ENCODE peak calls at places on chromosomes 1 and 21, in five cellular contexts. K is SK-N-MC, R is endothelial cell of umbilical vein, W is fibroblast of pulmonary artery, B is breast epithelium. G is an unnamed sample.

GRCh38 chr21:35508389-35508888 is 459.3 kb upstream of the RUNX1 start:
- DNase-seq in W (peak; percentile 91), B (no peak), K (no peak), R (no peak), G (no peak)

GRCh38 chr1:78839704-78840277 is 166.7 kb downstream of the ADGRL4 start:
- DNase-seq in K (peak; percentile 53), R (peak; percentile 69), B (no peak), W (peak; percentile 72), G (no peak)

GRCh38 chr1:212291505-212292134 is 6.4 kb downstream of the PPP2R5A start:
- DNase-seq in B (no peak), W (peak; percentile 63), R (peak; percentile 62), K (peak; percentile 22), G (peak; percentile 22)

GRCh38 chr1:159991513-159991912 is 37.5 kb upstream of the SLAMF9 start:
- DNase-seq in R (no peak), B (no peak), K (no peak), W (peak; percentile 24), G (no peak)

GRCh38 chr1:53090227-53091147 is 28.5 kb downstream of the PODN start:
- DNase-seq in W (no peak), B (no peak), R (no peak), K (no peak), G (no peak)

GRCh38 chr1:107141491-107142369 is 891 bp downstream of the NTNG1 start:
- DNase-seq in B (no peak), W (peak; percentile 66), K (peak; percentile 94), R (peak; percentile 65), G (peak; percentile 40)

GRCh38 chr1:209861242-209861641 is 33.5 kb downstream of the UTP25 start:
- DNase-seq in K (no peak), W (no peak), B (no peak), R (no peak), G (no peak)

GRCh38 chr1:166975361-166976129 is at the start of gene ILDR2:
- DNase-seq in W (peak; percentile 21), K (no peak), R (peak; percentile 10), B (no peak), G (peak; percentile 37)

GRCh38 chr1:201633297-201633696 is 94.4 kb downstream of the NAV1 start:
- DNase-seq in B (no peak), K (no peak), W (no peak), R (no peak), G (no peak)

GRCh38 chr1:229087906-229088305 is 183.0 kb upstream of the RAB4A start:
- DNase-seq in K (no peak), R (no peak), B (no peak), W (no peak), G (no peak)

GRCh38 chr1:55310517-55310927 is 95.4 kb upstream of the USP24 start:
- DNase-seq in R (peak; percentile 98), B (no peak), W (peak; percentile 98), K (no peak), G (no peak)

GRCh38 chr1:175480343-175480827 is 263.0 kb downstream of the TNR start:
- DNase-seq in K (no peak), B (no peak), R (no peak), W (no peak), G (no peak)

GRCh38 chr1:228930479-228930957 is 195.2 kb downstream of the RHOU start:
- DNase-seq in W (peak; percentile 42), K (no peak), B (no peak), R (no peak), G (no peak)

GRCh38 chr1:243253211-243253926 is 1.7 kb downstream of the CEP170 start:
- DNase-seq in B (no peak), K (no peak), W (no peak), R (peak; percentile 51), G (no peak)

GRCh38 chr1:192639607-192640368 is 3.8 kb downstream of the RGS13 start:
- DNase-seq in R (no peak), B (no peak), W (peak; percentile 65), K (no peak), G (no peak)

GRCh38 chr1:113835686-113836290 is 23.5 kb upstream of the RSBN1 start:
- DNase-seq in R (peak; percentile 72), K (no peak), W (peak; percentile 79), B (no peak), G (peak; percentile 19)

GRCh38 chr1:10941891-10942541 is 70.4 kb upstream of the TARDBP start:
- DNase-seq in R (peak; percentile 22), B (no peak), K (peak; percentile 84), W (peak; percentile 31), G (peak; percentile 74)

GRCh38 chr21:28714795-28715464 is 277.7 kb downstream of the LTN1 start:
- DNase-seq in R (no peak), K (no peak), W (peak; percentile 42), B (no peak), G (no peak)

GRCh38 chr1:10693497-10694273 is 102.8 kb downstream of the CASZ1 start:
- DNase-seq in W (no peak), K (no peak), R (peak; percentile 41), B (no peak), G (no peak)

GRCh38 chr1:94925561-94926364 is 1.1 kb downstream of the CNN3 start:
- DNase-seq in W (peak; percentile 91), K (no peak), B (peak; percentile 76), R (peak; percentile 81), G (peak; percentile 64)

GRCh38 chr1:1996207-1996651 is 7.4 kb downstream of the CFAP74 start:
- DNase-seq in R (no peak), B (no peak), W (peak; percentile 60), K (peak; percentile 40), G (no peak)

GRCh38 chr1:246961939-246962373 is 30.2 kb upstream of the AHCTF1 start:
- DNase-seq in B (no peak), W (peak; percentile 48), R (peak; percentile 12), K (no peak), G (no peak)

GRCh38 chr1:222594789-222595188 is 5.1 kb upstream of the TAF1A start:
- DNase-seq in B (no peak), R (no peak), W (no peak), K (no peak), G (no peak)

GRCh38 chr1:23283660-23284602 is 60.2 kb downstream of the HNRNPR start:
- DNase-seq in R (no peak), B (no peak), K (no peak), W (peak; percentile 24), G (no peak)

GRCh38 chr1:76620371-76620770 is 246.9 kb upstream of the ST6GALNAC5 start:
- DNase-seq in B (no peak), K (no peak), W (no peak), R (no peak), G (no peak)

GRCh38 chr1:239511865-239512264 is 125.5 kb downstream of the CHRM3 start:
- DNase-seq in W (no peak), B (no peak), K (no peak), R (no peak), G (no peak)

GRCh38 chr21:34962586-34963222 is 86.4 kb downstream of the RUNX1 start:
- DNase-seq in K (no peak), W (no peak), R (no peak), B (no peak), G (no peak)

GRCh38 chr1:151934048-151934493 is 24.8 kb upstream of the THEM4 start:
- DNase-seq in B (no peak), R (peak; percentile 71), W (peak; percentile 74), K (peak; percentile 10), G (peak; percentile 42)

GRCh38 chr1:220084460-220084859 is 5.1 kb downstream of the BPNT1 start:
- DNase-seq in B (no peak), W (peak; percentile 34), K (no peak), R (peak; percentile 64), G (no peak)

GRCh38 chr1:18384477-18384876 is 96.3 kb upstream of the KLHDC7A start:
- DNase-seq in K (no peak), W (no peak), B (no peak), R (no peak), G (no peak)

GRCh38 chr1:31380181-31380580 is 7.3 kb upstream of the FABP3 start:
- DNase-seq in K (no peak), W (no peak), R (no peak), B (no peak), G (no peak)

GRCh38 chr1:54220004-54220811 is 20.2 kb downstream of the MRPL37 start:
- DNase-seq in K (no peak), B (no peak), R (no peak), W (peak; percentile 58), G (no peak)

GRCh38 chr1:167198518-167199133 is 22.1 kb upstream of the POU2F1 start:
- DNase-seq in R (no peak), K (no peak), W (no peak), B (no peak), G (no peak)

GRCh38 chr1:22157359-22157966 is 14.6 kb upstream of the WNT4 start:
- DNase-seq in K (no peak), W (no peak), B (no peak), R (no peak), G (no peak)

DNA sequence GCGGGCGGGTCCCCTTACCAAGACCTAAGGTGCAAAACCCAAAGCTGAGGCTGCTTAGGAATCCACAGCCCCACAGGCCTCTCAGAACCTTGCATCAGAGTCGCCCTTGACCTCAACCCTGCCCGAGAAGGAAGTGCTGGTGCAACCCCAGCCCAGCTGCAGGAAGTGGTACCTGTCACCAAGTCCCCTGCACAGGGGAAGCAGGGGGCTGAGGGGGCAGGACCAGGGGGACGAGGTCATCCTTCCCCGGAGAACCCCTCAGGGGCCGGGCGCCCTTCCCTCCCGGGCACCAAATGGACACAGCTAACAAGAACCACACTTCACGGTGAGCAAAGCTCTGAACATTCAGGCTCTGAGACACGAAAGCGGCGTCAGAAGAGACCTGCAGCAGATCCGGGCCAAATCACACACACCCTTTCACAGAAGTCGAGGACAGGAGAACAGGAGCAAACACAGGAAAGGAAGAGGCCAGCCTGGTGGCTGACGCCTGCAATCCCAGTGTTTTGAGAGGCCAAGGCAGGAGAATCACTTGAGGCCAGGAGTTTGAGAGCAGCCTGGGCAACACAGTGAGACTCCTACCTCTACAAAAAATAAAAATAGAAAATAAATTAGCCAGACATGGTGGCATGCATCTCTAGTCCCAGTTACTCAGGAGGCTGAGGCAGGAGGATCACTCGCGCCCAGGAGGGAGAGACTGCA is 6.4 kb downstream of the ITGB2 start:
- DNase-seq in R (no peak), B (no peak), K (no peak), W (no peak), G (no peak)
- H3K4me3 ChIP-seq in R (no peak overlapping the region), B (no peak overlapping the region), K (no peak overlapping the region), W (no peak overlapping the region), G (no peak overlapping the region)

GRCh38 chr1:184890539-184890973 is 83.8 kb downstream of the NIBAN1 start:
- DNase-seq in R (no peak), B (no peak), K (no peak), W (peak; percentile 79), G (no peak)
- H3K4me3 ChIP-seq in R (no peak overlapping the region), B (no peak overlapping the region), K (no peak overlapping the region), W (no peak overlapping the region), G (no peak overlapping the region)

GRCh38 chr1:44616284-44616990 is 57.8 kb downstream of the TMEM53 start:
- DNase-seq in K (no peak), B (no peak), W (no peak), R (no peak), G (no peak)
- H3K4me3 ChIP-seq in K (no peak overlapping the region), B (peak overlapping the region; percentile 47), W (no peak overlapping the region), R (no peak overlapping the region), G (no peak overlapping the region)

GRCh38 chr1:59062743-59063142 is 234.2 kb upstream of the FGGY start:
- DNase-seq in B (no peak), R (peak; percentile 76), W (peak; percentile 85), K (no peak), G (no peak)

GRCh38 chr1:59064592-59064991 is 232.3 kb upstream of the FGGY start:
- DNase-seq in B (no peak), K (no peak), W (no peak), R (no peak), G (no peak)

GRCh38 chr1:59061876-59062275 is 235.0 kb upstream of the FGGY start:
- DNase-seq in W (peak; percentile 98), K (no peak), R (peak; percentile 94), B (no peak), G (no peak)

GRCh38 chr1:59066231-59066630 is 230.7 kb upstream of the FGGY start:
- DNase-seq in B (no peak), R (no peak), W (no peak), K (no peak), G (no peak)

GRCh38 chr1:59063501-59063900 is 233.4 kb upstream of the FGGY start:
- DNase-seq in B (no peak), K (no peak), W (no peak), R (peak; percentile 64), G (no peak)
- H3K4me3 ChIP-seq in B (no peak overlapping the region), K (no peak overlapping the region), W (no peak overlapping the region), R (no peak overlapping the region), G (no peak overlapping the region)